ENCODE peak calls at places on chromosomes 12 and 14, in nine cellular contexts. W, I, A, Z, M, H, S, Q and R are unnamed samples.
A peak's percentile ranks its signal among the peaks of the same experiment; 100 is the strongest.

GRCh38 chr12:62260733-62261683 is 804 bp downstream of the USP15 start:
- DNase-seq in W (peak; percentile 25), I (peak; percentile 42), A (peak; percentile 46), Z (no peak), M (peak; percentile 47), H (no peak), S (peak; percentile 31), Q (no peak), R (peak; percentile 45)

GRCh38 chr14:101372894-101373640 is 188.2 kb upstream of the DIO3 start:
- DNase-seq in W (no peak), I (no peak), A (no peak), Z (no peak), M (no peak), H (peak; percentile 62), S (no peak), Q (no peak), R (no peak)

GRCh38 chr12:21568115-21568514 is 36.5 kb downstream of the GYS2 start:
- DNase-seq in W (no peak), I (no peak), A (no peak), Z (no peak), M (no peak), H (no peak), S (no peak), Q (no peak), R (no peak)

GRCh38 chr12:48815281-48816110 is 2.8 kb upstream of the CACNB3 start:
- DNase-seq in W (peak; percentile 60), I (peak; percentile 79), A (peak; percentile 81), Z (peak; percentile 75), M (peak; percentile 85), H (peak; percentile 87), S (peak; percentile 65), Q (peak; percentile 78), R (peak; percentile 83)

GRCh38 chr12:107845980-107846659 is 71.6 kb downstream of the ASCL4 start:
- DNase-seq in W (no peak), I (no peak), A (no peak), Z (no peak), M (no peak), H (no peak), S (no peak), Q (no peak), R (no peak)

GRCh38 chr12:110501378-110501721 is 561 bp downstream of the VPS29 start:
- DNase-seq in W (peak; percentile 67), I (no peak), A (no peak), Z (no peak), M (peak; percentile 36), H (no peak), S (no peak), Q (no peak), R (peak; percentile 40)

GRCh38 chr12:1529862-1530591 is 64.4 kb downstream of the FBXL14 start:
- DNase-seq in W (no peak), I (peak; percentile 35), A (no peak), Z (peak; percentile 50), M (no peak), H (no peak), S (no peak), Q (no peak), R (no peak)

GRCh38 chr12:46744256-46744655 is 81.5 kb downstream of the SLC38A4 start:
- DNase-seq in W (no peak), I (no peak), A (no peak), Z (no peak), M (no peak), H (no peak), S (no peak), Q (no peak), R (no peak)

GRCh38 chr14:88470542-88471440 is 84.0 kb downstream of the PTPN21 start:
- DNase-seq in W (no peak), I (no peak), A (no peak), Z (no peak), M (peak; percentile 43), H (no peak), S (peak; percentile 55), Q (no peak), R (peak; percentile 38)

GRCh38 chr12:113388351-113388750 is 15.3 kb downstream of the SDS start:
- DNase-seq in W (no peak), I (no peak), A (no peak), Z (no peak), M (no peak), H (no peak), S (no peak), Q (no peak), R (no peak)

GRCh38 chr14:60094306-60094897 is 2.7 kb downstream of the PCNX4 start:
- DNase-seq in W (no peak), I (no peak), A (peak; percentile 32), Z (no peak), M (peak; percentile 75), H (no peak), S (no peak), Q (no peak), R (peak; percentile 59)

GRCh38 chr14:93025055-93025454 is 90.7 kb downstream of the ITPK1 start:
- DNase-seq in W (no peak), I (no peak), A (no peak), Z (no peak), M (no peak), H (no peak), S (no peak), Q (no peak), R (no peak)

GRCh38 chr14:105397350-105397931 is 897 bp upstream of the TEX22 start:
- DNase-seq in W (no peak), I (peak; percentile 36), A (no peak), Z (peak; percentile 21), M (no peak), H (no peak), S (no peak), Q (peak; percentile 57), R (no peak)
- H3K4me3 ChIP-seq in W (peak overlapping the region; percentile 99), I (peak overlapping the region; percentile 87), A (no peak overlapping the region), Z (peak overlapping the region; percentile 88), M (no peak overlapping the region), H (peak overlapping the region; percentile 83), S (peak overlapping the region; percentile 94), Q (peak overlapping the region; percentile 71), R (no peak overlapping the region)

DNA sequence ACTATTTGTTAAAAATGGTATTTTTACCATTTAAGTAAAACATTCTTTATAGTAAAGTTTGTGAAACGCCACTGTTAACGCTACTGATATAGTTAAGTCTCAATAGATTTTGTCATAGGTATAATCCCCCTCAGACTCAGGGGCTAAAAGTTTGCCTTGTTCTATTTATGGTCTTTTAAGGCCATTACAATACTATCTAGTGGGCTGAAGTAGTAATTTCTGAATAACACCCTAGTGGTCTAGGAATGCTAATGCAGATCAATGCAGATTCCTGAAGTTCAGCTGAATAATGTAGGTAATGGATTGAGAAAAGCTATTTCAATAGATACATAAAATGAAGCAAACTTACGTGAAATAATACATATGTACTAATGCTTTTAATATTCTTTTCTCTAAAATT is 989.3 kb upstream of the NOVA1 start:
- DNase-seq in W (no peak), I (no peak), A (no peak), Z (no peak), M (no peak), H (no peak), S (no peak), Q (no peak), R (no peak)
- TF ChIP-seq CTCF in W (no peak), I (no peak), A (no peak), Z (no peak), M (peak; percentile 14), H (no peak), S (no peak), Q (no peak), R (no peak)

GRCh38 chr14:23644919-23645336 is 8.8 kb downstream of the DHRS2 start:
- DNase-seq in W (no peak), I (no peak), A (no peak), Z (no peak), M (no peak), H (no peak), S (no peak), Q (no peak), R (no peak)

GRCh38 chr14:23647619-23648018 is 11.5 kb downstream of the DHRS2 start:
- DNase-seq in W (no peak), I (no peak), A (no peak), Z (no peak), M (no peak), H (no peak), S (no peak), Q (no peak), R (no peak)

GRCh38 chr14:23646648-23647549 is 10.7 kb downstream of the DHRS2 start:
- DNase-seq in W (no peak), I (no peak), A (no peak), Z (no peak), M (no peak), H (no peak), S (no peak), Q (no peak), R (no peak)

GRCh38 chr14:23645504-23645811 is 9.3 kb downstream of the DHRS2 start:
- DNase-seq in W (no peak), I (no peak), A (no peak), Z (no peak), M (no peak), H (no peak), S (no peak), Q (no peak), R (no peak)

DNA sequence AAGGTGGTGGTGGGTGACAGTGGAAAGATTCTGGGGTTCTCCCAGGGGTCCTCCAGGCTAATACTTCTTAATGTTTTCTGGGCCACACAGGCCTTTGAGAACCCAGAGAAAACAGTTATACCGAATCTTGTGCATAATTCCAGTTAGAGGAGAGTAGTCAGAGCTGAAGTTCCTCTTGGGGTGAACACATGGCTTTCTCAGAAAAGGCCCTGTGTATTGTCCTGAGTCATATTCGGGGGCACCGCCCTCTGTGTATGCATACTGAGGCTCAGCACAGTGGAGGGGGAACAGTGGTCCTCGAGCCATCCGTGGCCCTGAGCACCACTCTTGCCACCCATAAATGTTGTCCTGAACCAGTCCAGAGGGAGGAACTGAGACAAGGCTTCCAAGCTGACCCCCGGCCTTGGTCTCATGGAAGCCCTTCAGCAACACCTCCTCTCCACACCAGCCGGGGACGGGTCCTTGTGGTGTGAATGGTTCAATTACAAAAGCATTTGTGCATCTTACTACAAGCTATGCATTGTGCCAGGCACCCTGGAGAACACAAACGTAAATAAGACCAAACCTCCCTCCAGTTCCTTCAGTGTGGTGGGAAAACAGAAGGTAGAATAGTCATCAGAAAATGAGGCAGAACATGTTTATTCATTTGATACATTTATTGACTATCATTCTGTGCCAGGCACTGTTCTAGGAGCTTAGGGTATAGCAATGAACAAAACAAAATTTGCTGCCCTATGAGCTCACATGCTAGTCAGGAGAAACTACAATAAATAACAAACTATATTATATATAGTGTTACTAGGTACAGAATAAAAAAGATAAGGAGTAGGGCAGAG is 9.9 kb downstream of the DHRS2 start:
- DNase-seq in W (no peak), I (no peak), A (no peak), Z (no peak), M (no peak), H (no peak), S (no peak), Q (no peak), R (no peak)
- H3K4me3 ChIP-seq in W (no peak overlapping the region), I (no peak overlapping the region), A (no peak overlapping the region), Z (no peak overlapping the region), M (no peak overlapping the region), H (no peak overlapping the region), S (no peak overlapping the region), Q (no peak overlapping the region), R (no peak overlapping the region)

DNA sequence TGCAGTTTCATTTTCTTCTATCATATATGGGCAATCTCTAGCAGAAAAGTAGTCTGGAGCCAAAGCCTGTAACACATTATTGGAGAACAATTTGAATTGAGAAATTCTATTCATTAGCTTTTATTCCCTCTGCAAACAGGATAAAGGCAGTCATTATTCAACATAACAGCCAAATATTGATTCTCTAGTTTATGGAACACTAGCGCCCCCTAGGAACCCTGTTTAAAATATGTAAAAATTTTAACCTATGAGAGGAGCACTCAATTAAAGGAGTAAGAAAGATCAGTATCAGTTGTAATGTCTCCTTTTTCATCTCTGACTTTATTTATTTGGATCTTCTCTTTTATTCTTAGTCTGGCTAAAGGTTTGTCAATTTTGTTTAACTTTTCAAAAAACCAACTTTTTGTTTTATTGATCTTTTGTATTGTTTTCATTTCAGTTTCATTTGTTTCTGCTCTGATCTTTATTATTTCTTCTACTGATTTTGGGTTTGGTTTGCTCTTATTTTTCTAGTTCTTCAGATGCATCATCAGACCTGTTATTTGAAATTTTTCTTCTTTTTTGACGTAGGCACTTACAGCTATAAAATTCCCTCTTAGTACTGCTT is 4.8 kb upstream of the LMNTD1 start:
- DNase-seq in W (no peak), I (no peak), A (peak; percentile 14), Z (no peak), M (peak; percentile 62), H (no peak), S (no peak), Q (no peak), R (peak; percentile 51)
- TF ChIP-seq CTCF in W (no peak), I (peak; percentile 47), A (peak; percentile 39), Z (peak; percentile 23), M (peak; percentile 43), H (no peak), S (peak; percentile 54), Q (peak; percentile 70), R (peak; percentile 44)